ENCODE peak calls at places on chromosomes 5 and 9, in four cellular contexts. H is H1, E is HepG2, I is GM12878. N is an unnamed sample.
A peak's percentile ranks its signal among the peaks of the same experiment; 100 is the strongest.

GRCh38 chr5:136686192-136686872 is 321.0 kb upstream of the TRPC7 start:
- DNase-seq in H (peak; percentile 49), E (peak; percentile 10), I (no peak), N (peak; percentile 9)

GRCh38 chr9:108552459-108553040 is 303.2 kb downstream of the ACTL7B start:
- DNase-seq in H (no peak), E (no peak), I (no peak), N (no peak)

GRCh38 chr9:4327504-4328191 is 27.8 kb upstream of the GLIS3 start:
- DNase-seq in H (peak; percentile 52), E (no peak), I (no peak), N (peak; percentile 20)

GRCh38 chr5:114185274-114185673 is 176.6 kb upstream of the KCNN2 start:
- DNase-seq in H (no peak), E (no peak), I (no peak), N (no peak)

GRCh38 chr9:15606667-15607472 is 54.0 kb downstream of the CCDC171 start:
- DNase-seq in H (no peak), E (peak; percentile 29), I (no peak), N (no peak)

GRCh38 chr5:55924744-55925143 is 70.0 kb downstream of the IL6ST start:
- DNase-seq in H (peak; percentile 23), E (no peak), I (no peak), N (no peak)

GRCh38 chr9:110389148-110389783 is 51.6 kb upstream of the TXNDC8 start:
- DNase-seq in H (no peak), E (no peak), I (no peak), N (no peak)

GRCh38 chr9:91930475-91930874 is 19.6 kb downstream of the ROR2 start:
- DNase-seq in H (no peak), E (no peak), I (no peak), N (no peak)

GRCh38 chr5:668299-668995 is 24.7 kb downstream of the TPPP start:
- DNase-seq in H (no peak), E (no peak), I (no peak), N (no peak)

GRCh38 chr9:31445960-31446359 is 938.5 kb upstream of the ACO1 start:
- DNase-seq in H (no peak), E (no peak), I (no peak), N (no peak)

GRCh38 chr9:130894546-130894945 is 2.1 kb downstream of the QRFP start:
- DNase-seq in H (no peak), E (no peak), I (no peak), N (no peak)

GRCh38 chr5:173394701-173395100 is 66.5 kb upstream of the STC2 start:
- DNase-seq in H (no peak), E (no peak), I (no peak), N (no peak)

GRCh38 chr5:6525910-6526309 is 77.3 kb downstream of the UBE2QL1 start:
- DNase-seq in H (peak; percentile 56), E (peak; percentile 21), I (no peak), N (peak; percentile 9)

GRCh38 chr5:128671861-128672414 is 133.9 kb upstream of the FBN2 start:
- DNase-seq in H (no peak), E (no peak), I (no peak), N (no peak)

DNA sequence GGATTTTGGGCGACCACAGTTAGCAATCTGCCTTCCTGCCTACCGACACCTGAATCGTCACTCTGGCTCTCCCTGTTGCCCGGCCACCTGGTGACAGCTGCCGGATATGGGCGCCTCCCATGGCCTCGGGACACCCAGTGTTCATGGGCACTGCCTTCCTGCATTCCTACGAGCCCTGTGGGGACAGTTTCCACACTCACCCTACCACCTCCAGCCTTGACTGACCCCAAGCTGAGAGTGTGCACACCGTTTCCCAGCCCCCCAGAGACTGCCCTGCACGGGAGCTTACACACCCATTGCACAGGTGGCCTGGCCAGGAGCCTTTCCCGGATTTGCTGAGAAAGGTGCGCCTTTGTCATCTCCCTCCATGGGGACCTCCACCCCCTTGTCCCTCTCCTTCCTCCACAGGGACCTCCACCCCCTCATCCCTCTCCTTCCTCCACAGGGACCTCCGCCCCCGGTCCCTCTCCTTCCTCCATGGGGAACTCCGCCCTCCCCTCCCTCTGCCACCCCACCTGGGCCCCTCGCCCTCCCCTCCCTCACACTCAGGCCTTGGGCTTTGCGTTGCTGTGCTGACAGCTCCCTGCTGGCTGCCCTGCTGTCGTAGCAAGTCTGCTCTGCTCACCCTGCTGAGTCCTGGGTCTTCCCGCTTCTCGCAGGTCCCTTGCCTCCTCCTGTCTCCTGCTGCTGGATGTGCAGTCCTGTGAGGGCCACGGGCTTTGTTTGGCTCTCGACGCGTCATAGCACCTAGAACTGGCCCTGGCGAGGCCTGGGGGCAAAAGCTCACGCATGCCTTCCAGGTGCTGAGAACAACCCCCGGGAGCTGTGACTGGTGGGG is 48.4 kb downstream of the MRPL36 start:
- DNase-seq in H (peak; percentile 47), E (no peak), I (no peak), N (no peak)
- H3K27me3 ChIP-seq in H (no peaks in the 10 kb centered on the region), E (peaks cover 80% of the 10 kb centered on the region), I (no peaks in the 10 kb centered on the region), N (no peaks in the 10 kb centered on the region)

GRCh38 chr9:84789463-84789830 is 119.9 kb downstream of the NTRK2 start:
- DNase-seq in H (no peak), E (no peak), I (no peak), N (no peak)

GRCh38 chr9:84791608-84792007 is 122.1 kb downstream of the NTRK2 start:
- DNase-seq in H (no peak), E (no peak), I (no peak), N (no peak)

GRCh38 chr9:84794981-84795637 is 125.6 kb downstream of the NTRK2 start:
- DNase-seq in H (no peak), E (no peak), I (no peak), N (no peak)

GRCh38 chr9:84788803-84789462 is 119.4 kb downstream of the NTRK2 start:
- DNase-seq in H (no peak), E (no peak), I (no peak), N (no peak)

DNA sequence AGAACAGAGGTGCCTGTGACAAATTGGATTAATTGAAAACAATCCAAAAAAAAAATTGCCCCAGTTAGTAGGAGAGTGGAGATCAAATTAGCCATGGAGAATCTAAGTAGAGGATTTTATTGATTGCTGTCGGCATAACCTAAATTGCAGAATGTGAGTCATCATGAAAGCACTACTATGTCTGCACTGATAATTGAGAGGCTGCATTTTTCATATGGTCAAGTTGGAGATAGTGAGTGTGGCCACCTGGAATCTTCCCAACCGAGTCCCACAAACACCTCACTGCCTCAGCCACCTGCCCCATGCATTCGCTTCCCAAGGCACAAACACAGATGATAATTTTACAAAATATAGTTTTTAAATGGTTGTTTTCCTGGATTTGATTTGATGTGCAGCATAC is 123.7 kb downstream of the NTRK2 start:
- DNase-seq in H (no peak), E (no peak), I (no peak), N (no peak)
- TF ChIP-seq ZNF274 in H (no peak), E (no peak), I (no peak), N (no peak)

GRCh38 chr5:142108432-142109355 is at the start of gene NDFIP1:
- DNase-seq in H (peak; percentile 91), E (peak; percentile 54), I (no peak), N (peak; percentile 56)
- TF ChIP-seq SUZ12 in H (no peak), E (no peak), I (no peak), N (no peak)

GRCh38 chr5:176629317-176629852 is 949 bp downstream of the SNCB start:
- DNase-seq in H (peak; percentile 60), E (no peak), I (no peak), N (no peak)
- H3K27me3 ChIP-seq in H (peaks cover 37% of the 10 kb centered on the region), E (peaks cover 85% of the 10 kb centered on the region), I (peaks cover 10% of the 10 kb centered on the region), N (peaks cover 39% of the 10 kb centered on the region)

GRCh38 chr9:105359899-105360298 is 87.9 kb upstream of the FSD1L start:
- DNase-seq in H (no peak), E (no peak), I (no peak), N (no peak)
- TF ChIP-seq ZNF274 in H (no peak), E (no peak), I (no peak), N (no peak)

GRCh38 chr5:57368010-57368409 is 114.6 kb downstream of the ACTBL2 start:
- DNase-seq in H (no peak), E (no peak), I (no peak), N (no peak)

GRCh38 chr5:57366744-57367143 is 115.9 kb downstream of the ACTBL2 start:
- DNase-seq in H (no peak), E (peak; percentile 77), I (no peak), N (no peak)

DNA sequence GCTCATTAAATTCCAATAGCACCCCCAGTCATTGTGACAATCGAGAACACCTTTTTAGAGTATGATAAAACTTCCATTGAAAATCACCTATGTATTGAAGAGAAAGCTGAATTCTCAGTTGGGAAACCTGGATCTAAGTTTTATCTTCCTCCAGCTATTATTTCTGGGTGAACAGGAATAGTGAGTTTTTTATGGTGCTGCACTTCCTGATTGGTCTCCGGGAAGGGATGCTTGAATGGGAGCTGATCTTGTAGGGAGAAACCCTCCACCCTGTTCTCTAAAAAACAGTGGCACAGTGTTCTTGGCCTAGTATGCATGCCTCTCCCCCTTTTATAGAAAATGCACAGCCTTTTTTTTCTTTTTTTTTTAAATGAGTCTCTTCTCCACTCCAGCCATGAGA is 112.2 kb downstream of the ACTBL2 start:
- DNase-seq in H (no peak), E (no peak), I (no peak), N (no peak)
- TF ChIP-seq SUZ12 in H (no peak), E (no peak), I (no peak), N (no peak)

DNA sequence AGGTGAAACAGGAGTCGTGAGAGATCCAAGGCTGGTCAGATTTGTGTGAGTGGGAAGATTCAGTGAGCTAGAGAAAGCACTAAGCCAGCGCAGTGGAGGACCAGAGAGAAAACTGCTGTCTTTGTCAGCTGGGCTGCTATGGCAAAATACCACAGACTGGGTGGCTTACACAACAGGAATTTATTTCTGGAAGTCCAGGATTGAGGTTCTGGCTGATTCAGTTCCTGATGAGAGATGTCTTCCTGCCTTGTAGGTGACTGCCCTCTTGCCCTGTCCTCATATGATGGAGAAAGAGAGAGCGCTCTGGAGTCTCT is 24.2 kb upstream of the ANKRD33B start:
- DNase-seq in H (no peak), E (no peak), I (no peak), N (no peak)
- H3K27me3 ChIP-seq in H (peaks cover under 1% of the 10 kb centered on the region), E (peaks cover 25% of the 10 kb centered on the region), I (no peaks in the 10 kb centered on the region), N (no peaks in the 10 kb centered on the region)

N was measured in NT2/D1.